ENCODE peak calls at places on chromosome 16, in six cellular contexts. P, H, I, S, V and A are unnamed samples.

GRCh38 chr16:48607056-48607825 is 2.7 kb downstream of the N4BP1 start:
- DNase-seq in P (no peak), H (no peak), I (no peak), S (peak), V (no peak), A (no peak)

GRCh38 chr16:49560018-49560830 is 186.6 kb downstream of the C16orf78 start:
- DNase-seq in P (no peak), H (no peak), I (no peak), S (peak), V (no peak), A (no peak)

GRCh38 chr16:83116274-83116892 is 489.6 kb downstream of the CDH13 start:
- DNase-seq in P (no peak), H (no peak), I (no peak), S (peak), V (no peak), A (no peak)

GRCh38 chr16:87380403-87380802 is 3.2 kb downstream of the FBXO31 start:
- DNase-seq in P (no peak), H (no peak), I (no peak), S (no peak), V (no peak), A (no peak)

GRCh38 chr16:46896314-46896968 is 12.3 kb downstream of the GPT2 start:
- DNase-seq in P (no peak), H (no peak), I (no peak), S (no peak), V (no peak), A (no peak)

GRCh38 chr16:15857779-15858560 is 1.1 kb upstream of the MYH11 start:
- DNase-seq in P (no peak), H (no peak), I (no peak), S (peak), V (no peak), A (no peak)

GRCh38 chr16:85555549-85556455 is 57.3 kb upstream of the GSE1 start:
- DNase-seq in P (no peak), H (peak), I (no peak), S (peak), V (no peak), A (peak)

GRCh38 chr16:84730406-84731106 is 30.8 kb downstream of the USP10 start:
- DNase-seq in P (no peak), H (peak), I (no peak), S (peak), V (no peak), A (peak)

GRCh38 chr16:68605746-68606145 is 39.4 kb upstream of the CDH3 start:
- DNase-seq in P (no peak), H (no peak), I (no peak), S (no peak), V (no peak), A (no peak)

GRCh38 chr16:53305743-53306142 is 128.5 kb upstream of the RBL2 start:
- DNase-seq in P (no peak), H (no peak), I (no peak), S (no peak), V (no peak), A (no peak)

GRCh38 chr16:89273741-89274472 is 56.4 kb downstream of the ZNF778 start:
- DNase-seq in P (no peak), H (no peak), I (no peak), S (no peak), V (no peak), A (no peak)